ENCODE peak calls at places on chromosome 15, in seven cellular contexts. E, A, Z, F, U, M and T are unnamed samples.
A peak's percentile ranks its signal among the peaks of the same experiment; 100 is the strongest.

GRCh38 chr15:74823324-74823723 is 3.1 kb upstream of the CPLX3 start:
- DNase-seq in A (no peak), M (no peak), E (no peak), F (peak; percentile 11), U (no peak), Z (no peak), T (no peak)

GRCh38 chr15:68372291-68372811 is 59.6 kb downstream of the ITGA11 start:
- DNase-seq in E (peak; percentile 88), Z (no peak), A (peak; percentile 58), U (no peak), F (peak; percentile 43), M (peak; percentile 45), T (no peak)

GRCh38 chr15:29099131-29099880 is 170.3 kb downstream of the NSMCE3 start:
- DNase-seq in M (no peak), U (no peak), Z (no peak), F (no peak), A (no peak), E (no peak), T (peak; percentile 57)

GRCh38 chr15:68528891-68529290 is 49.9 kb upstream of the CORO2B start:
- DNase-seq in M (no peak), E (no peak), Z (no peak), U (no peak), F (peak; percentile 52), A (no peak), T (no peak)

GRCh38 chr15:68699881-68700394 is 120.8 kb downstream of the ANP32A start:
- DNase-seq in M (no peak), A (no peak), F (no peak), Z (no peak), E (no peak), U (no peak), T (peak; percentile 69)

GRCh38 chr15:58918239-58918638 is 15.2 kb downstream of the SLTM start:
- DNase-seq in F (no peak), U (no peak), Z (no peak), E (no peak), A (no peak), M (no peak), T (no peak)

GRCh38 chr15:63371297-63371918 is 10.2 kb downstream of the CA12 start:
- DNase-seq in M (no peak), U (peak; percentile 81), A (no peak), F (no peak), E (no peak), Z (no peak), T (no peak)

GRCh38 chr15:33132722-33133345 is 61.7 kb downstream of the FMN1 start:
- DNase-seq in A (no peak), M (peak; percentile 53), Z (no peak), E (peak; percentile 80), F (peak; percentile 85), U (peak; percentile 76), T (no peak)

GRCh38 chr15:75714195-75714594 is 1.5 kb upstream of the CSPG4 start:
- DNase-seq in E (no peak), Z (no peak), U (no peak), M (no peak), A (no peak), F (no peak), T (no peak)

GRCh38 chr15:77030928-77031375 is 36.0 kb downstream of the PSTPIP1 start:
- DNase-seq in F (no peak), A (peak; percentile 51), Z (peak; percentile 5), E (peak; percentile 47), M (peak; percentile 6), U (no peak), T (peak; percentile 75)

GRCh38 chr15:86125775-86126174 is 46.1 kb downstream of the AGBL1 start:
- DNase-seq in Z (no peak), U (no peak), A (no peak), E (no peak), F (no peak), M (no peak), T (no peak)

GRCh38 chr15:69087581-69087980 is 72.9 kb upstream of the GLCE start:
- DNase-seq in Z (no peak), M (no peak), F (peak; percentile 17), U (no peak), A (no peak), E (no peak), T (no peak)

GRCh38 chr15:85142324-85142723 is 160.7 kb downstream of the PDE8A start:
- DNase-seq in M (no peak), Z (no peak), F (peak; percentile 87), E (no peak), U (peak; percentile 75), A (no peak), T (no peak)

GRCh38 chr15:29092376-29093064 is 177.1 kb downstream of the NSMCE3 start:
- DNase-seq in M (no peak), Z (no peak), U (no peak), F (no peak), E (no peak), A (no peak), T (peak; percentile 64)

GRCh38 chr15:34147371-34148140 is 45.7 kb downstream of the PGBD4 start:
- DNase-seq in E (no peak), U (peak; percentile 24), A (no peak), F (peak; percentile 78), M (no peak), Z (no peak), T (no peak)

GRCh38 chr15:90364251-90364650 is 12.2 kb downstream of the ZNF774 start:
- DNase-seq in A (no peak), F (peak; percentile 82), Z (no peak), E (no peak), U (peak; percentile 56), M (no peak), T (no peak)

GRCh38 chr15:82643992-82644391 is 3.2 kb downstream of the CPEB1 start:
- DNase-seq in Z (no peak), A (no peak), F (no peak), E (no peak), M (no peak), U (no peak), T (no peak)

GRCh38 chr15:80177151-80177550 is 24.4 kb downstream of the FAH start:
- DNase-seq in Z (no peak), E (no peak), M (no peak), F (no peak), A (no peak), U (no peak), T (no peak)

GRCh38 chr15:29747837-29748417 is 74.3 kb downstream of the TJP1 start:
- DNase-seq in M (no peak), E (no peak), Z (no peak), F (peak; percentile 64), U (peak; percentile 37), A (no peak), T (no peak)

GRCh38 chr15:74519311-74519710 is 21.7 kb upstream of the ARID3B start:
- DNase-seq in A (no peak), E (no peak), M (no peak), F (peak; percentile 57), U (peak; percentile 75), Z (no peak), T (no peak)

GRCh38 chr15:20340331-20340811 is 201.2 kb downstream of the GOLGA6L6 start:
- DNase-seq in F (peak; percentile 17), M (peak; percentile 37), E (peak; percentile 77), A (peak; percentile 70), Z (no peak), U (peak; percentile 18), T (peak; percentile 88)

GRCh38 chr15:70083423-70083822 is 14.3 kb downstream of the TLE3 start:
- DNase-seq in U (no peak), M (no peak), E (peak; percentile 84), Z (no peak), A (no peak), F (no peak), T (no peak)

GRCh38 chr15:25176991-25177954 is 222.5 kb downstream of the SNRPN start:
- DNase-seq in A (no peak), F (no peak), E (peak; percentile 21), M (peak; percentile 3), U (no peak), Z (no peak), T (peak; percentile 51)

GRCh38 chr15:60763668-60764067 is 284.7 kb upstream of the ICE2 start:
- DNase-seq in M (no peak), E (no peak), Z (no peak), A (no peak), F (no peak), U (no peak), T (no peak)

GRCh38 chr15:92623435-92623834 is 32.1 kb downstream of the FAM174B start:
- DNase-seq in E (no peak), U (no peak), Z (no peak), F (no peak), A (peak; percentile 77), M (no peak), T (peak; percentile 65)

GRCh38 chr15:76994001-76994400 is 925 bp upstream of the PSTPIP1 start:
- DNase-seq in E (peak; percentile 32), U (no peak), F (peak; percentile 45), A (no peak), M (no peak), Z (no peak), T (peak; percentile 93)

GRCh38 chr15:47339800-47340575 is 377.3 kb upstream of the SEMA6D start:
- DNase-seq in M (no peak), U (peak; percentile 2), Z (no peak), E (no peak), A (no peak), F (no peak), T (no peak)

GRCh38 chr15:50058231-50058630 is 60.8 kb downstream of the ATP8B4 start:
- DNase-seq in E (no peak), Z (no peak), M (no peak), A (no peak), U (peak; percentile 63), F (no peak), T (no peak)

GRCh38 chr15:51782357-51782896 is 31.0 kb downstream of the TMOD2 start:
- DNase-seq in U (no peak), F (peak; percentile 50), Z (no peak), A (no peak), E (no peak), M (no peak), T (no peak)

GRCh38 chr15:71841563-71841962 is 31.2 kb downstream of the NR2E3 start:
- DNase-seq in M (no peak), A (no peak), F (no peak), E (peak; percentile 45), U (no peak), Z (no peak), T (no peak)
- TF ChIP-seq CTCF in M (no peak), A (no peak), F (no peak), E (peak; percentile 72), U (no peak), Z (no peak), T (no peak)

GRCh38 chr15:61856295-61856694 is 204.0 kb downstream of the VPS13C start:
- DNase-seq in F (no peak), E (no peak), U (no peak), Z (no peak), A (no peak), M (no peak), T (no peak)
- TF ChIP-seq CTCF in F (no peak), E (peak; percentile 39), U (no peak), Z (no peak), A (no peak), M (peak; percentile 41), T (no peak)

GRCh38 chr15:36645106-36645505 is 65.7 kb downstream of the CDIN1 start:
- DNase-seq in A (no peak), U (peak; percentile 4), F (peak; percentile 36), Z (no peak), M (no peak), E (no peak), T (no peak)
- TF ChIP-seq CTCF in A (peak; percentile 8), U (peak; percentile 23), F (no peak), Z (no peak), M (no peak), E (peak; percentile 42), T (no peak)

DNA sequence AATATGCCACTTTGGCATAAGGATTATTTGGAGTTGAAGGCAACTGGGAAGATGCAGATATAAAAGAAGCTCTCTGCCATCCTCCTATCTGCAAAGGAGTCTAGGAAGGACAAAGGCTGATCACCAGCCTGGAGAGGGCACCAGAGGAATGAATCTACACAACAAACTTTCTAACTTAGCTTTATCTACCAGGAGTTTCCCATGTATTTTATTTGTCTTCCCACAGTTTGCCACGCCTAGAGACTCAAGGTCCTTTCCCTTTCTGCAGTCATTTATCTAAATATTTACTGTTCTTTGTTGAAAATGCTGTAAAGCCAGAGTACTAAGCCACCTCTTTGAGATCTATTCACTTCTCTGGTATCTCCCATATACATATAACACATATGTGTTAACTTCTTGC is 32.2 kb downstream of the GPR176 start:
- DNase-seq in Z (no peak), M (no peak), U (peak; percentile 50), F (peak; percentile 76), E (peak; percentile 69), A (peak; percentile 74), T (no peak)
- TF ChIP-seq CTCF in Z (peak; percentile 32), M (no peak), U (peak; percentile 44), F (peak; percentile 78), E (peak; percentile 66), A (peak; percentile 39), T (no peak)